ENCODE peak calls at places on chromosomes 11 and 22, in nine cellular contexts. One of them, this sample, is unnamed.

GRCh38 chr22:44005524-44005923 is 18.6 kb upstream of the PARVB start:
- DNase-seq in RWPE1: no peak
- DNase-seq in mammary epithelial cell: no peak
- DNase-seq in fibroblast of mammary gland: no peak
- DNase-seq in testis: no peak
- DNase-seq in upper lobe of right lung: peak; percentile 1
- DNase-seq in heart right ventricle: no peak
- DNase-seq in GM12865: no peak
- DNase-seq in GM13977: no peak
- DNase-seq in this sample: no peak

GRCh38 chr22:26922804-26923203 is 265.4 kb downstream of the MIAT start:
- DNase-seq in mammary epithelial cell: no peak
- DNase-seq in testis: no peak
- DNase-seq in heart right ventricle: no peak
- DNase-seq in fibroblast of mammary gland: no peak
- DNase-seq in upper lobe of right lung: no peak
- DNase-seq in GM12865: no peak
- DNase-seq in GM13977: no peak
- DNase-seq in RWPE1: peak; percentile 11
- DNase-seq in this sample: no peak

GRCh38 chr22:33918676-33919590 is 1.3 kb downstream of the LARGE1 start:
- DNase-seq in mammary epithelial cell: no peak
- DNase-seq in testis: no peak
- DNase-seq in upper lobe of right lung: no peak
- DNase-seq in fibroblast of mammary gland: peak; percentile 39
- DNase-seq in heart right ventricle: no peak
- DNase-seq in RWPE1: no peak
- DNase-seq in GM13977: peak; percentile 31
- DNase-seq in GM12865: no peak
- DNase-seq in this sample: no peak

GRCh38 chr11:134978388-134979088 is 566.5 kb upstream of the B3GAT1 start:
- DNase-seq in RWPE1: no peak
- DNase-seq in mammary epithelial cell: no peak
- DNase-seq in GM13977: no peak
- DNase-seq in fibroblast of mammary gland: no peak
- DNase-seq in testis: no peak
- DNase-seq in heart right ventricle: no peak
- DNase-seq in upper lobe of right lung: no peak
- DNase-seq in GM12865: no peak
- DNase-seq in this sample: no peak

GRCh38 chr22:25829808-25830777 is 88.1 kb downstream of the MYO18B start:
- DNase-seq in fibroblast of mammary gland: no peak
- DNase-seq in testis: no peak
- DNase-seq in heart right ventricle: no peak
- DNase-seq in upper lobe of right lung: no peak
- DNase-seq in GM12865: no peak
- DNase-seq in mammary epithelial cell: no peak
- DNase-seq in RWPE1: no peak
- DNase-seq in GM13977: peak; percentile 21
- DNase-seq in this sample: peak; percentile 73

GRCh38 chr11:35969089-35970046 is 25.5 kb downstream of the LDLRAD3 start:
- DNase-seq in testis: no peak
- DNase-seq in mammary epithelial cell: no peak
- DNase-seq in fibroblast of mammary gland: no peak
- DNase-seq in GM12865: peak; percentile 19
- DNase-seq in heart right ventricle: no peak
- DNase-seq in upper lobe of right lung: peak; percentile 63
- DNase-seq in RWPE1: no peak
- DNase-seq in GM13977: peak; percentile 28
- DNase-seq in this sample: no peak

GRCh38 chr22:50678651-50679521 is 6.3 kb downstream of the SHANK3 start:
- DNase-seq in GM13977: no peak
- DNase-seq in upper lobe of right lung: no peak
- DNase-seq in testis: peak; percentile 13
- DNase-seq in mammary epithelial cell: no peak
- DNase-seq in heart right ventricle: no peak
- DNase-seq in RWPE1: no peak
- DNase-seq in GM12865: no peak
- DNase-seq in fibroblast of mammary gland: no peak
- DNase-seq in this sample: no peak

GRCh38 chr22:40728731-40729189 is 49.5 kb downstream of the MCHR1 start:
- DNase-seq in testis: no peak
- DNase-seq in fibroblast of mammary gland: no peak
- DNase-seq in mammary epithelial cell: peak; percentile 68
- DNase-seq in GM12865: no peak
- DNase-seq in upper lobe of right lung: no peak
- DNase-seq in heart right ventricle: no peak
- DNase-seq in GM13977: no peak
- DNase-seq in RWPE1: no peak
- DNase-seq in this sample: no peak

GRCh38 chr22:25514436-25514835 is 50.0 kb upstream of the GRK3 start:
- DNase-seq in heart right ventricle: no peak
- DNase-seq in GM12865: no peak
- DNase-seq in upper lobe of right lung: no peak
- DNase-seq in testis: no peak
- DNase-seq in RWPE1: peak; percentile 1
- DNase-seq in GM13977: no peak
- DNase-seq in mammary epithelial cell: peak; percentile 42
- DNase-seq in fibroblast of mammary gland: no peak
- DNase-seq in this sample: no peak

GRCh38 chr11:94837317-94837716 is 69.2 kb downstream of the AMOTL1 start:
- DNase-seq in mammary epithelial cell: no peak
- DNase-seq in upper lobe of right lung: no peak
- DNase-seq in RWPE1: no peak
- DNase-seq in GM13977: no peak
- DNase-seq in fibroblast of mammary gland: no peak
- DNase-seq in testis: no peak
- DNase-seq in heart right ventricle: peak; percentile 20
- DNase-seq in GM12865: no peak
- DNase-seq in this sample: no peak

GRCh38 chr11:111119751-111120150 is 125.8 kb upstream of the POU2AF2 start:
- DNase-seq in mammary epithelial cell: no peak
- DNase-seq in GM13977: no peak
- DNase-seq in fibroblast of mammary gland: no peak
- DNase-seq in RWPE1: no peak
- DNase-seq in upper lobe of right lung: no peak
- DNase-seq in heart right ventricle: no peak
- DNase-seq in GM12865: no peak
- DNase-seq in testis: no peak
- DNase-seq in this sample: no peak

GRCh38 chr11:45094958-45095690 is 51.3 kb upstream of the PRDM11 start:
- DNase-seq in heart right ventricle: peak; percentile 57
- DNase-seq in GM13977: no peak
- DNase-seq in GM12865: no peak
- DNase-seq in testis: no peak
- DNase-seq in fibroblast of mammary gland: no peak
- DNase-seq in mammary epithelial cell: no peak
- DNase-seq in RWPE1: no peak
- DNase-seq in upper lobe of right lung: no peak
- DNase-seq in this sample: no peak

GRCh38 chr11:15280393-15280792 is 165.7 kb downstream of the INSC start:
- DNase-seq in fibroblast of mammary gland: no peak
- DNase-seq in RWPE1: no peak
- DNase-seq in GM13977: no peak
- DNase-seq in GM12865: peak; percentile 30
- DNase-seq in testis: no peak
- DNase-seq in mammary epithelial cell: no peak
- DNase-seq in upper lobe of right lung: no peak
- DNase-seq in heart right ventricle: no peak
- DNase-seq in this sample: no peak

GRCh38 chr11:15278129-15278528 is 163.4 kb downstream of the INSC start:
- DNase-seq in mammary epithelial cell: no peak
- DNase-seq in fibroblast of mammary gland: peak; percentile 20
- DNase-seq in upper lobe of right lung: no peak
- DNase-seq in testis: no peak
- DNase-seq in GM13977: no peak
- DNase-seq in RWPE1: no peak
- DNase-seq in GM12865: no peak
- DNase-seq in heart right ventricle: no peak
- DNase-seq in this sample: no peak

GRCh38 chr11:15275141-15275540 is 160.4 kb downstream of the INSC start:
- DNase-seq in heart right ventricle: no peak
- DNase-seq in GM13977: no peak
- DNase-seq in GM12865: no peak
- DNase-seq in RWPE1: no peak
- DNase-seq in mammary epithelial cell: no peak
- DNase-seq in fibroblast of mammary gland: no peak
- DNase-seq in testis: no peak
- DNase-seq in upper lobe of right lung: no peak
- DNase-seq in this sample: no peak

GRCh38 chr11:15276616-15277015 is 161.9 kb downstream of the INSC start:
- DNase-seq in GM13977: no peak
- DNase-seq in mammary epithelial cell: no peak
- DNase-seq in RWPE1: no peak
- DNase-seq in heart right ventricle: no peak
- DNase-seq in GM12865: peak; percentile 7
- DNase-seq in fibroblast of mammary gland: peak; percentile 7
- DNase-seq in upper lobe of right lung: no peak
- DNase-seq in testis: no peak
- DNase-seq in this sample: peak; percentile 4
- TF ChIP-seq CTCF in GM13977: peak; percentile 24
- TF ChIP-seq CTCF in mammary epithelial cell: no peak
- TF ChIP-seq CTCF in RWPE1: no peak
- TF ChIP-seq CTCF in heart right ventricle: peak; percentile 38
- TF ChIP-seq CTCF in GM12865: no peak
- TF ChIP-seq CTCF in fibroblast of mammary gland: peak; percentile 32
- TF ChIP-seq CTCF in upper lobe of right lung: peak; percentile 11
- TF ChIP-seq CTCF in testis: peak; percentile 43
- TF ChIP-seq CTCF in this sample: peak; percentile 55

GRCh38 chr22:37420656-37421467 is 6.4 kb downstream of the ELFN2 start:
- DNase-seq in mammary epithelial cell: peak; percentile 53
- DNase-seq in GM12865: no peak
- DNase-seq in upper lobe of right lung: no peak
- DNase-seq in RWPE1: peak; percentile 31
- DNase-seq in fibroblast of mammary gland: peak; percentile 50
- DNase-seq in heart right ventricle: no peak
- DNase-seq in testis: no peak
- DNase-seq in GM13977: no peak
- DNase-seq in this sample: no peak
- TF ChIP-seq CTCF in mammary epithelial cell: peak; percentile 4
- TF ChIP-seq CTCF in GM12865: no peak
- TF ChIP-seq CTCF in upper lobe of right lung: no peak
- TF ChIP-seq CTCF in RWPE1: no peak
- TF ChIP-seq CTCF in fibroblast of mammary gland: no peak
- TF ChIP-seq CTCF in heart right ventricle: no peak
- TF ChIP-seq CTCF in testis: no peak
- TF ChIP-seq CTCF in GM13977: no peak
- TF ChIP-seq CTCF in this sample: peak; percentile 7

GRCh38 chr11:76445122-76446084 is 585 bp downstream of the EMSY start:
- DNase-seq in heart right ventricle: peak; percentile 66
- DNase-seq in upper lobe of right lung: peak; percentile 88
- DNase-seq in RWPE1: peak; percentile 89
- DNase-seq in GM13977: peak; percentile 46
- DNase-seq in mammary epithelial cell: peak; percentile 89
- DNase-seq in GM12865: peak; percentile 63
- DNase-seq in fibroblast of mammary gland: peak; percentile 85
- DNase-seq in testis: peak; percentile 81
- DNase-seq in this sample: peak; percentile 86
- TF ChIP-seq CTCF in heart right ventricle: peak; percentile 22
- TF ChIP-seq CTCF in upper lobe of right lung: no peak
- TF ChIP-seq CTCF in RWPE1: no peak
- TF ChIP-seq CTCF in GM13977: no peak
- TF ChIP-seq CTCF in mammary epithelial cell: no peak
- TF ChIP-seq CTCF in GM12865: no peak
- TF ChIP-seq CTCF in fibroblast of mammary gland: no peak
- TF ChIP-seq CTCF in testis: no peak
- TF ChIP-seq CTCF in this sample: peak; percentile 24

GRCh38 chr11:124277809-124278208 is 21.6 kb downstream of the OR8G5 start:
- DNase-seq in testis: no peak
- DNase-seq in mammary epithelial cell: no peak
- DNase-seq in heart right ventricle: no peak
- DNase-seq in upper lobe of right lung: no peak
- DNase-seq in RWPE1: no peak
- DNase-seq in GM12865: no peak
- DNase-seq in GM13977: no peak
- DNase-seq in fibroblast of mammary gland: no peak
- DNase-seq in this sample: no peak
- TF ChIP-seq CTCF in testis: no peak
- TF ChIP-seq CTCF in mammary epithelial cell: peak; percentile 36
- TF ChIP-seq CTCF in heart right ventricle: no peak
- TF ChIP-seq CTCF in upper lobe of right lung: no peak
- TF ChIP-seq CTCF in RWPE1: no peak
- TF ChIP-seq CTCF in GM12865: peak; percentile 3
- TF ChIP-seq CTCF in GM13977: peak; percentile 19
- TF ChIP-seq CTCF in fibroblast of mammary gland: no peak
- TF ChIP-seq CTCF in this sample: peak; percentile 5

DNA sequence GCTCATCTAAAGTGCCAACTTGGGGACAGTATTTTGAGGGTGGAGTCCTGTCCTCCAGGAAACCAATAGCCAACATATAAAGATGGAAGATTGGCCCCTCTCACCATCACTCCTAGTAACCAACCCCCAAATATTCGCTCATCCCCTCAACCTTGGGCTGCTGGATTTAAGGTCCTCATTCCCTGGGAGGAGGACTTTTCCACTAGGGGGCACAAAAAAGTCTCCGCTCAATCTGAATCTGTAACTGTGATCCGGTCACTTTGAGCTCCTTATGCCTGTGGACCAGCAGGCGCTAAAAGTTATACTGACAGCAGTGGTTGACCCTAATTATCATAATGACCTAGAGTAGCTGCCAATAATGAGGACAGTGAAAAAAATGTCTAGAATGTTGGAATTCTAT is 20.5 kb upstream of the CLPB start:
- DNase-seq in fibroblast of mammary gland: no peak
- DNase-seq in upper lobe of right lung: no peak
- DNase-seq in GM13977: no peak
- DNase-seq in mammary epithelial cell: no peak
- DNase-seq in heart right ventricle: no peak
- DNase-seq in GM12865: no peak
- DNase-seq in RWPE1: no peak
- DNase-seq in testis: no peak
- DNase-seq in this sample: no peak
- TF ChIP-seq CTCF in fibroblast of mammary gland: peak; percentile 8
- TF ChIP-seq CTCF in upper lobe of right lung: no peak
- TF ChIP-seq CTCF in GM13977: no peak
- TF ChIP-seq CTCF in mammary epithelial cell: no peak
- TF ChIP-seq CTCF in heart right ventricle: no peak
- TF ChIP-seq CTCF in GM12865: no peak
- TF ChIP-seq CTCF in RWPE1: no peak
- TF ChIP-seq CTCF in testis: no peak
- TF ChIP-seq CTCF in this sample: peak; percentile 62

DNA sequence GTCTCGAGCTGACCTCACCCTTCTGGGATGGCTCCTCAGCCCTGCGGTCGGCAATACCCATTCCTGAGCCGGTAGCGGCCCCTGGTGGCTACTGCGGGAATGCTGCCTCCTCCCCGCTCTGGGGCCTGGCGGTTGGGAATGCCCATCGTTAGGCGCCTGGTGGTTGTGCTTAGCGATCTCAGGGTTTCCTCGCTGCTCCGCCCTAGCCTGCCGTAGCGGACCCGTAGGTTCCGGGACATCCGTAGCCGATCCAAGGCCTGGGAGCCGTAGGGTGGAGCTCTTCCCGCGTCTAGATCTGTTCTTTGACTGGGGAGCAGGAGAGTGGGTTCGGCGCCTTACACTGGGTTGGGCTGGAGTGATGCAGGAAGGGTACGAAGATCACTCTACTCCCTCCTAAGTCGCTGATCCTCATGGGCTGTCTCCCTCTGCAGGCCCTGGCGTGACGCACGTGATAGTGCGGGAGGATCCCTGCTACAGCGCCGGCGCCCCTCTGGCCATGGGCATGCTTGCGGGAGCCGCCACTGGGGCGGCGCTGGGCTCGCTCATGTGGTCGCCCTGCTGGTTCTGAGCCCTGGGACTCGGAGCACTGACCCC is 14.8 kb downstream of the PLEKHB1 start:
- DNase-seq in mammary epithelial cell: peak; percentile 77
- DNase-seq in heart right ventricle: peak; percentile 94
- DNase-seq in GM12865: peak; percentile 81
- DNase-seq in fibroblast of mammary gland: peak; percentile 80
- DNase-seq in GM13977: peak; percentile 94
- DNase-seq in upper lobe of right lung: peak; percentile 93
- DNase-seq in testis: peak; percentile 92
- DNase-seq in RWPE1: peak; percentile 95
- DNase-seq in this sample: peak; percentile 94
- TF ChIP-seq CTCF in mammary epithelial cell: peak; percentile 98
- TF ChIP-seq CTCF in heart right ventricle: peak; percentile 95
- TF ChIP-seq CTCF in GM12865: peak; percentile 99
- TF ChIP-seq CTCF in fibroblast of mammary gland: peak; percentile 92
- TF ChIP-seq CTCF in GM13977: peak; percentile 99
- TF ChIP-seq CTCF in upper lobe of right lung: peak; percentile 97
- TF ChIP-seq CTCF in testis: peak; percentile 84
- TF ChIP-seq CTCF in RWPE1: peak; percentile 91
- TF ChIP-seq CTCF in this sample: peak; percentile 96